ENCODE peak calls at places on chromosomes 5 and 9, in six cellular contexts. A, E, R, S, Q and P are unnamed samples.

GRCh38 chr5:73728493-73729273 is 102.7 kb downstream of the ARHGEF28 start:
- DNase-seq in R (no peak), Q (no peak), A (no peak), E (no peak), S (no peak), P (no peak)

GRCh38 chr5:56375011-56375410 is 141.9 kb upstream of the ANKRD55 start:
- DNase-seq in Q (no peak), S (no peak), A (no peak), R (no peak), E (no peak), P (no peak)

GRCh38 chr5:96427823-96428222 is 5.2 kb downstream of the PCSK1 start:
- DNase-seq in E (no peak), S (no peak), A (peak), Q (peak), R (no peak), P (peak)

GRCh38 chr9:113322671-113323070 is 17.4 kb downstream of the WDR31 start:
- DNase-seq in Q (no peak), A (no peak), E (no peak), S (no peak), R (no peak), P (no peak)

GRCh38 chr5:75463726-75464125 is 47.7 kb downstream of the CERT1 start:
- DNase-seq in R (no peak), Q (no peak), S (no peak), A (no peak), E (no peak), P (no peak)

GRCh38 chr5:2030131-2030530 is 147.4 kb upstream of the IRX4 start:
- DNase-seq in E (no peak), S (no peak), R (no peak), Q (peak), A (no peak), P (no peak)

GRCh38 chr9:94718936-94719335 is 7.6 kb upstream of the AOPEP start:
- DNase-seq in Q (no peak), A (no peak), S (no peak), E (no peak), R (no peak), P (no peak)

GRCh38 chr9:113934826-113935676 is 58.9 kb downstream of the ZNF618 start:
- DNase-seq in A (no peak), E (peak), S (no peak), R (no peak), Q (no peak), P (no peak)

GRCh38 chr9:5557606-5558587 is 47.6 kb downstream of the PDCD1LG2 start:
- DNase-seq in E (no peak), S (no peak), Q (no peak), A (no peak), R (no peak), P (no peak)

GRCh38 chr9:131758972-131759647 is 19.2 kb upstream of the RAPGEF1 start:
- DNase-seq in R (no peak), A (peak), S (no peak), E (no peak), Q (no peak), P (peak)

GRCh38 chr5:966345-966710 is 42.3 kb upstream of the NKD2 start:
- DNase-seq in E (no peak), S (no peak), R (no peak), A (no peak), Q (no peak), P (no peak)
- H3K18ac ChIP-seq in E (no peak), S (no peak), R (no peak), A (no peak), Q (no peak), P (no peak)

GRCh38 chr5:68319316-68320093 is 103.9 kb downstream of the PIK3R1 start:
- DNase-seq in E (no peak), A (peak), R (no peak), Q (no peak), S (no peak), P (peak)
- H3K23ac ChIP-seq in E (no peak), A (no peak), R (no peak), Q (no peak), S (no peak), P (no peak)

DNA sequence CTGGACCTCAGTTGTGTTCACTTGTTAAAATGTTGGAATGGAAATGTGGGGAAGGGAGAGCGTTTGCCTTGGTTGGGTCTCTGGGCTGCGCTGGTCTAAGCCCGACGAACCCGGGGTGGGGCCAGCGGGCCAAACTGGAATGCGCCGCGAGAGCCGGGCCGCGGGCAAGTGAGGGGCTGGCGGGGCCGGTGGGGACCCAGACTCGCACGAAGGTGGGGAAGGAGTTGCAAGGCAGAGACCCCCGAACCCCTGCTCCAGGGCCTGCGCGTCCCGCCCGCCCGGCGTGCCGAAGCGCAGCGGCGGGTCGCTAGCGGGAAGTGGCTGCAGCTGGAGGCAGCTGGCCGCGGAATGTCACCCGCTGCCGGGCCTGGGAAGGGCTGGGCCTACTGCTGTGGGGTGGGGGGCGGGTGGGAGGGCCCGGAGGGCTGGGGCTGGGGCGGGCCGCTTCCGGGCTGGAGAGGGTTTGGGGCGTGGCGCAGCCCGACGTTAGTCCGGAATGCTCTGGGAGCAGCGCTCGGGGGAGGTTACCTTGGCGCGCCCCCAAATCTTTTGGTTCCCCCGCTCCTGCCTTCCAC is 84.8 kb downstream of the DAB2IP start:
- DNase-seq in S (no peak), E (peak), R (peak), Q (peak), A (peak), P (peak)
- H2BK120ac ChIP-seq in S (no peak), E (no peak), R (peak), Q (no peak), A (peak), P (peak)

DNA sequence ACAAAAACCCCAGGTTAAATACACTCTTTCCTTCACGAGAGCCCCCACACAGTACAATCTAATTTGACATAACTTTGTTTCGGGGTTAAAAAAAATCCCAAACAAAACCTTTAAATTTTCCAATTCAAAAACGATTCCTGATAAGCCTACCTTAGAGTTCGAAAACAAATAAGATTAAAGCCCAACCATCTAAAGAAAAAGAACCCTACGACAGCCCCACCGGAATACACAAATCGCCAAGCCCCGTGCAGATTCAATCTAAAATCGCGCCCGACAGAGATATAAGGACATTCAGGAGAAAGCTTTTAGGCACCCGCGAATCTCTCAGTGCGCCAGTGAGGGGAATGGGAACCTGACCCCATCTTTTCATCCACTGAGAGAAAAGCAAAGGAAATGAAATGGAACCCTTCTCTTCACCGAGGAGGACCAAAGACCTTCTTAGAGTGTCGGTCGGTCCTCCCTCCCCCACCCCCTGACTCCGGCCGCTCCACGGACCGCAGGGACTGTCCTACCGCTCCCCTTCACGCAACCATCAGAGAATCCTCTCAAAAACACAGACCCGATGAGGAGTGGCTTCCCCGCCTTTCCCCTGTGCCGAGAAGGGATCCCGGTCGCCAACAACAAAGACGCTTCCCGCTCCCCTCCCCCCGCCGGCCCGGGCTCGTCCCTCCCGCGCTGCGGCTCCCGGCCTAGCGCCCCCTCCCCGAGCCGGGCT is 949 bp downstream of the ABHD17B start:
- DNase-seq in E (peak), Q (peak), A (peak), R (peak), S (no peak), P (peak)
- H3K18ac ChIP-seq in E (peak), Q (peak), A (peak), R (peak), S (peak), P (peak)